ENCODE peak calls at places on chromosomes 13 and 19, in eight cellular contexts. K is NCI-H1417; Z is T-helper 17 cell; J is fibroblast of villous mesenchyme; F is G401; B is stimulated activated CD8-positive, alpha-beta memory T cell treated with anti-CD3 and anti-CD28 coated beads, Interleukin-4, amount 100 ng/mL, for 1 hour; V is SK-N-SH; D is iris pigment epithelial cell. M is an unnamed sample.
A peak's percentile ranks its signal among the peaks of the same experiment; 100 is the strongest.

GRCh38 chr13:76225815-76226489 is 589.8 kb downstream of the LMO7 start:
- DNase-seq in K (no peak), Z (no peak), J (peak; percentile 31), F (no peak), B (no peak), V (no peak), D (peak; percentile 57), M (no peak)

GRCh38 chr13:40233731-40234195 is 432.7 kb downstream of the FOXO1 start:
- DNase-seq in K (no peak), Z (no peak), J (peak; percentile 36), F (no peak), B (no peak), V (no peak), D (no peak), M (no peak)

GRCh38 chr19:29690842-29691241 is 24.2 kb downstream of the C19orf12 start:
- DNase-seq in K (no peak), Z (no peak), J (peak; percentile 42), F (no peak), B (no peak), V (no peak), D (peak; percentile 49), M (peak; percentile 36)

GRCh38 chr19:13181747-13182388 is 31.7 kb downstream of the IER2 start:
- DNase-seq in K (no peak), Z (no peak), J (peak; percentile 70), F (peak; percentile 52), B (no peak), V (peak; percentile 60), D (peak; percentile 45), M (no peak)

GRCh38 chr19:48354332-48354992 is 9.3 kb downstream of the TMEM143 start:
- DNase-seq in K (no peak), Z (no peak), J (no peak), F (no peak), B (no peak), V (no peak), D (peak; percentile 23), M (no peak)

GRCh38 chr19:7897289-7897688 is 6.4 kb upstream of the MAP2K7 start:
- DNase-seq in K (no peak), Z (no peak), J (peak; percentile 16), F (no peak), B (no peak), V (no peak), D (no peak), M (no peak)

GRCh38 chr13:97359181-97360057 is 74.5 kb upstream of the RAP2A start:
- DNase-seq in K (peak; percentile 71), Z (peak; percentile 15), J (peak; percentile 96), F (peak; percentile 79), B (no peak), V (peak; percentile 66), D (peak; percentile 89), M (peak; percentile 14)

GRCh38 chr19:48624067-48624594 is 4.8 kb downstream of the SPHK2 start:
- DNase-seq in K (peak; percentile 95), Z (peak; percentile 92), J (peak; percentile 97), F (peak; percentile 98), B (peak; percentile 87), V (peak; percentile 97), D (peak; percentile 98), M (peak; percentile 88)

GRCh38 chr19:54077334-54077733 is 3.8 kb downstream of the TARM1 start:
- DNase-seq in K (no peak), Z (no peak), J (no peak), F (no peak), B (no peak), V (no peak), D (no peak), M (no peak)

GRCh38 chr19:45608948-45609347 is 6.9 kb upstream of the GPR4 start:
- DNase-seq in K (no peak), Z (no peak), J (no peak), F (no peak), B (no peak), V (no peak), D (no peak), M (no peak)

GRCh38 chr13:112457485-112457884 is 81.3 kb downstream of the SPACA7 start:
- DNase-seq in K (no peak), Z (no peak), J (no peak), F (no peak), B (no peak), V (no peak), D (no peak), M (no peak)

GRCh38 chr19:2244486-2244885 is 4.6 kb upstream of the AMH start:
- DNase-seq in K (no peak), Z (no peak), J (no peak), F (no peak), B (no peak), V (peak; percentile 24), D (no peak), M (no peak)

GRCh38 chr19:38930776-38931761 is at the start of gene MRPS12:
- DNase-seq in K (peak; percentile 97), Z (peak; percentile 96), J (peak; percentile 99), F (peak; percentile 99), B (peak; percentile 92), V (peak; percentile 97), D (peak; percentile 99), M (peak; percentile 97)

GRCh38 chr19:18507021-18507726 is 14.7 kb downstream of the ELL start:
- DNase-seq in K (no peak), Z (no peak), J (peak; percentile 37), F (peak; percentile 98), B (no peak), V (peak; percentile 57), D (peak; percentile 28), M (peak; percentile 30)

GRCh38 chr19:4323692-4324091 is 14.9 kb downstream of the STAP2 start:
- DNase-seq in K (no peak), Z (no peak), J (no peak), F (no peak), B (no peak), V (no peak), D (no peak), M (no peak)

GRCh38 chr19:50877338-50877737 is 4.1 kb downstream of the KLK2 start:
- DNase-seq in K (peak; percentile 78), Z (no peak), J (no peak), F (no peak), B (no peak), V (no peak), D (no peak), M (no peak)

GRCh38 chr13:78430166-78430791 is 173.1 kb downstream of the POU4F1 start:
- DNase-seq in K (peak; percentile 34), Z (no peak), J (no peak), F (no peak), B (no peak), V (no peak), D (no peak), M (no peak)

M was measured in CD4-positive, alpha-beta T cell.